ENCODE peak calls at places on chromosomes 11 and 22, in eight cellular contexts. One of them, this sample, is unnamed.

GRCh38 chr11:106021181-106021966 is 666 bp downstream of the MSANTD4 start:
- DNase-seq in M059J: peak
- DNase-seq in CD8-positive, alpha-beta T cell: no peak
- DNase-seq in sciatic nerve: no peak
- DNase-seq in NCI-H187: no peak
- DNase-seq in transverse colon: no peak
- DNase-seq in activated gamma-delta T cell treated with anti-CD3 and anti-CD28 coated beads, Interleukin-2, amount 50 U/mL, for 16 hours: no peak
- DNase-seq in mucosa of gallbladder: no peak
- DNase-seq in this sample: peak

GRCh38 chr11:43832536-43832935 is 48.1 kb upstream of the ALKBH3 start:
- DNase-seq in M059J: no peak
- DNase-seq in CD8-positive, alpha-beta T cell: no peak
- DNase-seq in sciatic nerve: no peak
- DNase-seq in NCI-H187: no peak
- DNase-seq in transverse colon: no peak
- DNase-seq in activated gamma-delta T cell treated with anti-CD3 and anti-CD28 coated beads, Interleukin-2, amount 50 U/mL, for 16 hours: no peak
- DNase-seq in mucosa of gallbladder: no peak
- DNase-seq in this sample: no peak

GRCh38 chr11:76789443-76789719 is 6.2 kb downstream of the TSKU start:
- DNase-seq in M059J: no peak
- DNase-seq in CD8-positive, alpha-beta T cell: no peak
- DNase-seq in sciatic nerve: peak
- DNase-seq in NCI-H187: no peak
- DNase-seq in transverse colon: no peak
- DNase-seq in activated gamma-delta T cell treated with anti-CD3 and anti-CD28 coated beads, Interleukin-2, amount 50 U/mL, for 16 hours: no peak
- DNase-seq in mucosa of gallbladder: no peak
- DNase-seq in this sample: no peak

GRCh38 chr22:28188480-28188879 is 269.4 kb upstream of the PITPNB start:
- DNase-seq in M059J: no peak
- DNase-seq in CD8-positive, alpha-beta T cell: no peak
- DNase-seq in sciatic nerve: no peak
- DNase-seq in NCI-H187: no peak
- DNase-seq in transverse colon: no peak
- DNase-seq in activated gamma-delta T cell treated with anti-CD3 and anti-CD28 coated beads, Interleukin-2, amount 50 U/mL, for 16 hours: no peak
- DNase-seq in mucosa of gallbladder: no peak
- DNase-seq in this sample: no peak

GRCh38 chr11:77602385-77603105 is 12.8 kb downstream of the AQP11 start:
- DNase-seq in M059J: peak
- DNase-seq in CD8-positive, alpha-beta T cell: no peak
- DNase-seq in sciatic nerve: no peak
- DNase-seq in NCI-H187: no peak
- DNase-seq in transverse colon: no peak
- DNase-seq in activated gamma-delta T cell treated with anti-CD3 and anti-CD28 coated beads, Interleukin-2, amount 50 U/mL, for 16 hours: no peak
- DNase-seq in mucosa of gallbladder: no peak
- DNase-seq in this sample: peak

GRCh38 chr11:9060700-9061111 is 30.7 kb downstream of the SCUBE2 start:
- DNase-seq in M059J: peak
- DNase-seq in CD8-positive, alpha-beta T cell: no peak
- DNase-seq in sciatic nerve: no peak
- DNase-seq in NCI-H187: no peak
- DNase-seq in transverse colon: no peak
- DNase-seq in activated gamma-delta T cell treated with anti-CD3 and anti-CD28 coated beads, Interleukin-2, amount 50 U/mL, for 16 hours: no peak
- DNase-seq in mucosa of gallbladder: no peak
- DNase-seq in this sample: no peak

GRCh38 chr11:45180158-45180887 is 33.9 kb downstream of the PRDM11 start:
- DNase-seq in M059J: peak
- DNase-seq in CD8-positive, alpha-beta T cell: no peak
- DNase-seq in sciatic nerve: peak
- DNase-seq in NCI-H187: no peak
- DNase-seq in transverse colon: peak
- DNase-seq in activated gamma-delta T cell treated with anti-CD3 and anti-CD28 coated beads, Interleukin-2, amount 50 U/mL, for 16 hours: no peak
- DNase-seq in mucosa of gallbladder: peak
- DNase-seq in this sample: peak

GRCh38 chr11:114209904-114210303 is 86.3 kb upstream of the NNMT start:
- DNase-seq in M059J: no peak
- DNase-seq in CD8-positive, alpha-beta T cell: no peak
- DNase-seq in sciatic nerve: no peak
- DNase-seq in NCI-H187: no peak
- DNase-seq in transverse colon: no peak
- DNase-seq in activated gamma-delta T cell treated with anti-CD3 and anti-CD28 coated beads, Interleukin-2, amount 50 U/mL, for 16 hours: no peak
- DNase-seq in mucosa of gallbladder: peak
- DNase-seq in this sample: no peak

GRCh38 chr11:15074206-15075161 is 1.1 kb downstream of the CALCB start:
- DNase-seq in M059J: peak
- DNase-seq in CD8-positive, alpha-beta T cell: peak
- DNase-seq in sciatic nerve: peak
- DNase-seq in NCI-H187: peak
- DNase-seq in transverse colon: peak
- DNase-seq in activated gamma-delta T cell treated with anti-CD3 and anti-CD28 coated beads, Interleukin-2, amount 50 U/mL, for 16 hours: peak
- DNase-seq in mucosa of gallbladder: peak
- DNase-seq in this sample: peak

GRCh38 chr11:134124660-134125451 is 56.0 kb downstream of the JAM3 start:
- DNase-seq in M059J: no peak
- DNase-seq in CD8-positive, alpha-beta T cell: no peak
- DNase-seq in sciatic nerve: peak
- DNase-seq in NCI-H187: no peak
- DNase-seq in transverse colon: no peak
- DNase-seq in activated gamma-delta T cell treated with anti-CD3 and anti-CD28 coated beads, Interleukin-2, amount 50 U/mL, for 16 hours: no peak
- DNase-seq in mucosa of gallbladder: no peak
- DNase-seq in this sample: peak

GRCh38 chr22:17754233-17754925 is 19.9 kb downstream of the BID start:
- DNase-seq in M059J: no peak
- DNase-seq in CD8-positive, alpha-beta T cell: no peak
- DNase-seq in sciatic nerve: no peak
- DNase-seq in NCI-H187: no peak
- DNase-seq in transverse colon: no peak
- DNase-seq in activated gamma-delta T cell treated with anti-CD3 and anti-CD28 coated beads, Interleukin-2, amount 50 U/mL, for 16 hours: no peak
- DNase-seq in mucosa of gallbladder: no peak
- DNase-seq in this sample: peak

GRCh38 chr11:313787-314547 is at the start of gene IFITM1:
- DNase-seq in M059J: peak
- DNase-seq in CD8-positive, alpha-beta T cell: no peak
- DNase-seq in sciatic nerve: no peak
- DNase-seq in NCI-H187: no peak
- DNase-seq in transverse colon: peak
- DNase-seq in activated gamma-delta T cell treated with anti-CD3 and anti-CD28 coated beads, Interleukin-2, amount 50 U/mL, for 16 hours: no peak
- DNase-seq in mucosa of gallbladder: no peak
- DNase-seq in this sample: peak

GRCh38 chr22:46079861-46080821 is 70.2 kb upstream of the PPARA start:
- DNase-seq in M059J: peak
- DNase-seq in CD8-positive, alpha-beta T cell: no peak
- DNase-seq in sciatic nerve: peak
- DNase-seq in NCI-H187: no peak
- DNase-seq in transverse colon: peak
- DNase-seq in activated gamma-delta T cell treated with anti-CD3 and anti-CD28 coated beads, Interleukin-2, amount 50 U/mL, for 16 hours: no peak
- DNase-seq in mucosa of gallbladder: no peak
- DNase-seq in this sample: peak

GRCh38 chr11:72782081-72782920 is 11.5 kb downstream of the STARD10 start:
- DNase-seq in M059J: no peak
- DNase-seq in CD8-positive, alpha-beta T cell: no peak
- DNase-seq in sciatic nerve: no peak
- DNase-seq in NCI-H187: peak
- DNase-seq in transverse colon: peak
- DNase-seq in activated gamma-delta T cell treated with anti-CD3 and anti-CD28 coated beads, Interleukin-2, amount 50 U/mL, for 16 hours: no peak
- DNase-seq in mucosa of gallbladder: no peak
- DNase-seq in this sample: peak

GRCh38 chr11:65898656-65899355 is 1.4 kb downstream of the FOSL1 start:
- DNase-seq in M059J: no peak
- DNase-seq in CD8-positive, alpha-beta T cell: no peak
- DNase-seq in sciatic nerve: no peak
- DNase-seq in NCI-H187: no peak
- DNase-seq in transverse colon: no peak
- DNase-seq in activated gamma-delta T cell treated with anti-CD3 and anti-CD28 coated beads, Interleukin-2, amount 50 U/mL, for 16 hours: no peak
- DNase-seq in mucosa of gallbladder: no peak
- DNase-seq in this sample: no peak

GRCh38 chr11:72432347-72433287 is 1.7 kb downstream of the CLPB start:
- DNase-seq in M059J: no peak
- DNase-seq in CD8-positive, alpha-beta T cell: no peak
- DNase-seq in sciatic nerve: no peak
- DNase-seq in NCI-H187: no peak
- DNase-seq in transverse colon: no peak
- DNase-seq in activated gamma-delta T cell treated with anti-CD3 and anti-CD28 coated beads, Interleukin-2, amount 50 U/mL, for 16 hours: no peak
- DNase-seq in mucosa of gallbladder: no peak
- DNase-seq in this sample: peak

GRCh38 chr11:12258451-12258850 is 118.9 kb upstream of the PARVA start:
- DNase-seq in M059J: peak
- DNase-seq in CD8-positive, alpha-beta T cell: no peak
- DNase-seq in sciatic nerve: no peak
- DNase-seq in NCI-H187: no peak
- DNase-seq in transverse colon: no peak
- DNase-seq in activated gamma-delta T cell treated with anti-CD3 and anti-CD28 coated beads, Interleukin-2, amount 50 U/mL, for 16 hours: no peak
- DNase-seq in mucosa of gallbladder: no peak
- DNase-seq in this sample: peak

GRCh38 chr11:73325036-73325981 is 17.2 kb downstream of the ARHGEF17 start:
- DNase-seq in M059J: peak
- DNase-seq in CD8-positive, alpha-beta T cell: no peak
- DNase-seq in sciatic nerve: no peak
- DNase-seq in NCI-H187: no peak
- DNase-seq in transverse colon: no peak
- DNase-seq in activated gamma-delta T cell treated with anti-CD3 and anti-CD28 coated beads, Interleukin-2, amount 50 U/mL, for 16 hours: no peak
- DNase-seq in mucosa of gallbladder: no peak
- DNase-seq in this sample: peak

GRCh38 chr22:29134448-29134847 is 61.6 kb downstream of the KREMEN1 start:
- DNase-seq in M059J: no peak
- DNase-seq in CD8-positive, alpha-beta T cell: no peak
- DNase-seq in sciatic nerve: no peak
- DNase-seq in NCI-H187: no peak
- DNase-seq in transverse colon: no peak
- DNase-seq in activated gamma-delta T cell treated with anti-CD3 and anti-CD28 coated beads, Interleukin-2, amount 50 U/mL, for 16 hours: no peak
- DNase-seq in mucosa of gallbladder: no peak
- DNase-seq in this sample: no peak

GRCh38 chr11:126647735-126648134 is 292.2 kb downstream of the ST3GAL4 start:
- DNase-seq in M059J: peak
- DNase-seq in CD8-positive, alpha-beta T cell: no peak
- DNase-seq in sciatic nerve: no peak
- DNase-seq in NCI-H187: no peak
- DNase-seq in transverse colon: no peak
- DNase-seq in activated gamma-delta T cell treated with anti-CD3 and anti-CD28 coated beads, Interleukin-2, amount 50 U/mL, for 16 hours: no peak
- DNase-seq in mucosa of gallbladder: no peak
- DNase-seq in this sample: peak

GRCh38 chr22:19717691-19718254 is 3.5 kb downstream of the SEPTIN5 start:
- DNase-seq in M059J: peak
- DNase-seq in CD8-positive, alpha-beta T cell: peak
- DNase-seq in sciatic nerve: peak
- DNase-seq in NCI-H187: no peak
- DNase-seq in transverse colon: peak
- DNase-seq in activated gamma-delta T cell treated with anti-CD3 and anti-CD28 coated beads, Interleukin-2, amount 50 U/mL, for 16 hours: peak
- DNase-seq in mucosa of gallbladder: peak
- DNase-seq in this sample: peak

GRCh38 chr11:111632798-111633197 is 30.5 kb downstream of the SIK2 start:
- DNase-seq in M059J: peak
- DNase-seq in CD8-positive, alpha-beta T cell: no peak
- DNase-seq in sciatic nerve: no peak
- DNase-seq in NCI-H187: no peak
- DNase-seq in transverse colon: no peak
- DNase-seq in activated gamma-delta T cell treated with anti-CD3 and anti-CD28 coated beads, Interleukin-2, amount 50 U/mL, for 16 hours: no peak
- DNase-seq in mucosa of gallbladder: no peak
- DNase-seq in this sample: no peak

GRCh38 chr22:45895436-45896152 is 81.4 kb downstream of the WNT7B start:
- DNase-seq in M059J: no peak
- DNase-seq in CD8-positive, alpha-beta T cell: no peak
- DNase-seq in sciatic nerve: no peak
- DNase-seq in NCI-H187: no peak
- DNase-seq in transverse colon: no peak
- DNase-seq in activated gamma-delta T cell treated with anti-CD3 and anti-CD28 coated beads, Interleukin-2, amount 50 U/mL, for 16 hours: no peak
- DNase-seq in mucosa of gallbladder: no peak
- DNase-seq in this sample: peak

GRCh38 chr11:114036156-114036811 is 23.2 kb upstream of the ZBTB16 start:
- DNase-seq in M059J: peak
- DNase-seq in CD8-positive, alpha-beta T cell: peak
- DNase-seq in sciatic nerve: peak
- DNase-seq in NCI-H187: no peak
- DNase-seq in transverse colon: peak
- DNase-seq in activated gamma-delta T cell treated with anti-CD3 and anti-CD28 coated beads, Interleukin-2, amount 50 U/mL, for 16 hours: peak
- DNase-seq in mucosa of gallbladder: peak
- DNase-seq in this sample: peak

GRCh38 chr11:134050541-134051383 is 18.1 kb upstream of the JAM3 start:
- DNase-seq in M059J: peak
- DNase-seq in CD8-positive, alpha-beta T cell: peak
- DNase-seq in sciatic nerve: peak
- DNase-seq in NCI-H187: peak
- DNase-seq in transverse colon: peak
- DNase-seq in activated gamma-delta T cell treated with anti-CD3 and anti-CD28 coated beads, Interleukin-2, amount 50 U/mL, for 16 hours: peak
- DNase-seq in mucosa of gallbladder: peak
- DNase-seq in this sample: peak

GRCh38 chr11:97751405-97751804 is 1269.3 kb upstream of the CNTN5 start:
- DNase-seq in M059J: no peak
- DNase-seq in CD8-positive, alpha-beta T cell: no peak
- DNase-seq in sciatic nerve: no peak
- DNase-seq in NCI-H187: no peak
- DNase-seq in transverse colon: no peak
- DNase-seq in activated gamma-delta T cell treated with anti-CD3 and anti-CD28 coated beads, Interleukin-2, amount 50 U/mL, for 16 hours: no peak
- DNase-seq in mucosa of gallbladder: no peak
- DNase-seq in this sample: no peak

GRCh38 chr22:46731246-46732040 is 6.6 kb downstream of the CERK start:
- DNase-seq in M059J: no peak
- DNase-seq in CD8-positive, alpha-beta T cell: no peak
- DNase-seq in sciatic nerve: no peak
- DNase-seq in NCI-H187: no peak
- DNase-seq in transverse colon: peak
- DNase-seq in activated gamma-delta T cell treated with anti-CD3 and anti-CD28 coated beads, Interleukin-2, amount 50 U/mL, for 16 hours: no peak
- DNase-seq in mucosa of gallbladder: peak
- DNase-seq in this sample: peak

GRCh38 chr11:9231848-9232177 is 33.3 kb downstream of the DENND5A start:
- DNase-seq in M059J: peak
- DNase-seq in CD8-positive, alpha-beta T cell: no peak
- DNase-seq in sciatic nerve: no peak
- DNase-seq in NCI-H187: no peak
- DNase-seq in transverse colon: no peak
- DNase-seq in activated gamma-delta T cell treated with anti-CD3 and anti-CD28 coated beads, Interleukin-2, amount 50 U/mL, for 16 hours: no peak
- DNase-seq in mucosa of gallbladder: no peak
- DNase-seq in this sample: peak

GRCh38 chr11:1667906-1668305 is 29.1 kb upstream of the KRTAP5-6 start:
- DNase-seq in M059J: no peak
- DNase-seq in CD8-positive, alpha-beta T cell: no peak
- DNase-seq in sciatic nerve: no peak
- DNase-seq in NCI-H187: no peak
- DNase-seq in transverse colon: no peak
- DNase-seq in activated gamma-delta T cell treated with anti-CD3 and anti-CD28 coated beads, Interleukin-2, amount 50 U/mL, for 16 hours: no peak
- DNase-seq in mucosa of gallbladder: no peak
- DNase-seq in this sample: peak

GRCh38 chr22:49959782-49960158 is 802 bp upstream of the PIM3 start:
- DNase-seq in M059J: peak
- DNase-seq in CD8-positive, alpha-beta T cell: no peak
- DNase-seq in sciatic nerve: no peak
- DNase-seq in NCI-H187: no peak
- DNase-seq in transverse colon: peak
- DNase-seq in activated gamma-delta T cell treated with anti-CD3 and anti-CD28 coated beads, Interleukin-2, amount 50 U/mL, for 16 hours: no peak
- DNase-seq in mucosa of gallbladder: no peak
- DNase-seq in this sample: peak

GRCh38 chr11:120773501-120774031 is 250.3 kb upstream of the TBCEL start:
- DNase-seq in M059J: peak
- DNase-seq in CD8-positive, alpha-beta T cell: no peak
- DNase-seq in sciatic nerve: no peak
- DNase-seq in NCI-H187: no peak
- DNase-seq in transverse colon: no peak
- DNase-seq in activated gamma-delta T cell treated with anti-CD3 and anti-CD28 coated beads, Interleukin-2, amount 50 U/mL, for 16 hours: no peak
- DNase-seq in mucosa of gallbladder: no peak
- DNase-seq in this sample: no peak

GRCh38 chr11:20027546-20028014 is 132.7 kb downstream of the DBX1 start:
- DNase-seq in M059J: no peak
- DNase-seq in CD8-positive, alpha-beta T cell: no peak
- DNase-seq in sciatic nerve: no peak
- DNase-seq in NCI-H187: no peak
- DNase-seq in transverse colon: no peak
- DNase-seq in activated gamma-delta T cell treated with anti-CD3 and anti-CD28 coated beads, Interleukin-2, amount 50 U/mL, for 16 hours: no peak
- DNase-seq in mucosa of gallbladder: no peak
- DNase-seq in this sample: no peak

GRCh38 chr11:34507156-34507555 is 6.4 kb downstream of the ELF5 start:
- DNase-seq in M059J: no peak
- DNase-seq in CD8-positive, alpha-beta T cell: no peak
- DNase-seq in sciatic nerve: no peak
- DNase-seq in NCI-H187: no peak
- DNase-seq in transverse colon: no peak
- DNase-seq in activated gamma-delta T cell treated with anti-CD3 and anti-CD28 coated beads, Interleukin-2, amount 50 U/mL, for 16 hours: no peak
- DNase-seq in mucosa of gallbladder: no peak
- DNase-seq in this sample: no peak

GRCh38 chr11:80350541-80350940 is 909.7 kb upstream of the TENM4 start:
- DNase-seq in M059J: peak
- DNase-seq in CD8-positive, alpha-beta T cell: no peak
- DNase-seq in sciatic nerve: no peak
- DNase-seq in NCI-H187: no peak
- DNase-seq in transverse colon: peak
- DNase-seq in activated gamma-delta T cell treated with anti-CD3 and anti-CD28 coated beads, Interleukin-2, amount 50 U/mL, for 16 hours: no peak
- DNase-seq in mucosa of gallbladder: no peak
- DNase-seq in this sample: no peak

This sample was measured in osteoblast.